ENCODE peak calls at places on chromosomes 3 and 15, in six cellular contexts. F is HCT116, C is A673, T is dorsolateral prefrontal cortex, M is Peyer's patch, D is esophagus squamous epithelium. G is an unnamed sample.
A peak's percentile ranks its signal among the peaks of the same experiment; 100 is the strongest.

GRCh38 chr3:36906504-36907149 is 38.2 kb downstream of the TRANK1 start:
- DNase-seq in F (no peak), C (peak; percentile 53), T (no peak), M (no peak), D (no peak), G (no peak)

GRCh38 chr3:177679568-177680441 is 482.5 kb upstream of the TBL1XR1 start:
- DNase-seq in F (no peak), C (no peak), T (no peak), M (no peak), D (no peak), G (peak; percentile 16)

GRCh38 chr3:10248984-10249748 is 907 bp downstream of the TATDN2 start:
- DNase-seq in F (no peak), C (peak; percentile 51), T (no peak), M (peak; percentile 58), D (no peak), G (peak; percentile 16)

GRCh38 chr3:149419816-149420215 is 42.4 kb upstream of the TM4SF1 start:
- DNase-seq in F (no peak), C (no peak), T (no peak), M (no peak), D (no peak), G (no peak)

GRCh38 chr3:167882057-167882667 is 146.6 kb downstream of the SERPINI1 start:
- DNase-seq in F (peak; percentile 39), C (peak; percentile 54), T (no peak), M (no peak), D (no peak), G (no peak)

GRCh38 chr15:99409097-99409473 is 156.7 kb upstream of the MEF2A start:
- DNase-seq in F (peak; percentile 38), C (peak; percentile 33), T (peak; percentile 62), M (no peak), D (no peak), G (peak; percentile 82)

GRCh38 chr15:78767331-78767951 is 43.8 kb downstream of the ADAMTS7 start:
- DNase-seq in F (no peak), C (no peak), T (no peak), M (no peak), D (no peak), G (no peak)

GRCh38 chr3:77256584-77257488 is 216.9 kb downstream of the ROBO2 start:
- DNase-seq in F (no peak), C (no peak), T (no peak), M (no peak), D (no peak), G (no peak)

GRCh38 chr15:66847565-66847991 is 145.5 kb downstream of the SMAD6 start:
- DNase-seq in F (no peak), C (no peak), T (peak; percentile 16), M (no peak), D (no peak), G (peak; percentile 10)

GRCh38 chr15:58346361-58346760 is 85.4 kb upstream of the LIPC start:
- DNase-seq in F (no peak), C (peak; percentile 37), T (no peak), M (no peak), D (no peak), G (no peak)

GRCh38 chr3:123042413-123042812 is 14.8 kb upstream of the SEMA5B start:
- DNase-seq in F (no peak), C (no peak), T (no peak), M (no peak), D (no peak), G (no peak)

GRCh38 chr3:1007890-1008289 is 84.9 kb upstream of the CNTN6 start:
- DNase-seq in F (no peak), C (peak; percentile 51), T (no peak), M (no peak), D (no peak), G (no peak)

GRCh38 chr3:134074001-134074789 is 44.5 kb upstream of the SLCO2A1 start:
- DNase-seq in F (no peak), C (no peak), T (peak; percentile 6), M (no peak), D (no peak), G (no peak)

GRCh38 chr3:139758654-139759291 is 81.0 kb upstream of the NMNAT3 start:
- DNase-seq in F (no peak), C (no peak), T (no peak), M (no peak), D (no peak), G (no peak)

GRCh38 chr3:78809941-78810340 is 957.9 kb downstream of the ROBO1 start:
- DNase-seq in F (no peak), C (peak; percentile 21), T (no peak), M (no peak), D (no peak), G (no peak)

GRCh38 chr3:27681249-27681748 is 40.8 kb downstream of the EOMES start:
- DNase-seq in F (peak; percentile 78), C (peak; percentile 79), T (no peak), M (no peak), D (no peak), G (peak; percentile 24)

GRCh38 chr15:40829155-40829554 is 647 bp upstream of the PPP1R14D start:
- DNase-seq in F (no peak), C (no peak), T (no peak), M (no peak), D (no peak), G (no peak)

GRCh38 chr3:10766049-10766705 is 49.9 kb upstream of the SLC6A11 start:
- DNase-seq in F (no peak), C (no peak), T (no peak), M (no peak), D (no peak), G (no peak)

GRCh38 chr15:60972301-60972700 is 256.8 kb downstream of the RORA start:
- DNase-seq in F (no peak), C (no peak), T (no peak), M (no peak), D (no peak), G (no peak)

GRCh38 chr3:57856675-57857074 is 100.6 kb downstream of the SLMAP start:
- DNase-seq in F (no peak), C (peak; percentile 2), T (no peak), M (no peak), D (no peak), G (no peak)

GRCh38 chr15:60213377-60214010 is 184.3 kb downstream of the ANXA2 start:
- DNase-seq in F (no peak), C (no peak), T (no peak), M (no peak), D (no peak), G (no peak)

GRCh38 chr15:99485153-99485947 is 80.4 kb upstream of the MEF2A start:
- DNase-seq in F (no peak), C (no peak), T (no peak), M (no peak), D (no peak), G (no peak)

GRCh38 chr3:120567370-120568197 is 28.6 kb upstream of the NDUFB4 start:
- DNase-seq in F (no peak), C (peak; percentile 51), T (no peak), M (no peak), D (no peak), G (peak; percentile 76)

GRCh38 chr15:44443515-44443914 is 16.1 kb downstream of the CTDSPL2 start:
- DNase-seq in F (no peak), C (no peak), T (no peak), M (no peak), D (no peak), G (no peak)

GRCh38 chr3:189304465-189305341 is 132.9 kb downstream of the TPRG1 start:
- DNase-seq in F (no peak), C (peak; percentile 63), T (no peak), M (no peak), D (no peak), G (no peak)

DNA sequence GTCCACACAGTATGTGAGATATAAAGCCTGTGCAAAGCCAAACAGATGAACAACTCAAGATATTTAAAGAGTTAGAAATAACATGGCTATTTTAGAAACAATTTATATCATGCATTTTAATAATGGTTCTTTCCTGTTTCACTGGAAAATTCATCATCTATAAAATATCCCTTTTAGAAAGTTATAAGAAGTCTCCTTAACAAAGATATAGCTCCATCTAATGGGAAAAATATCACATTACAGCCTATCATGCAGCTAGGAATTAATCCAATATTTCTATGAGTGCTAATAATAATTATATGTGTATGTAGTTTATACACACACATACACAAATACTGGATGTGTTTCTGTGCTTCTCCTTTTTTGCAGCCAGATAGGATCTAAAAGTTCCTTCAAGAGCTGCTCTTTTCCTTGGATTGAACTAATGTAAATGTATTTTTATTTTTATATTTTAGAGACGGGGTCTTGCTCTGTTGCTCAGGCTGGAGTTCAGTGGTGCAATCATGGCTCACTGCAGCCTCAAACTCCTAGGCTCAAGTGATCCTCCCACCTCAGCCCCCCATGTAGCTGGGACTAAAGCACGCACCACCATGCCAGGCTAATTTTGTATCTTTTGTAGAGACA is 21.6 kb downstream of the RPL22L1 start:
- DNase-seq in F (no peak), C (peak; percentile 26), T (no peak), M (no peak), D (no peak), G (no peak)
- TF ChIP-seq CTCF in F (peak; percentile 46), C (peak; percentile 59), T (peak; percentile 26), M (no peak), D (no peak), G (peak; percentile 47)

DNA sequence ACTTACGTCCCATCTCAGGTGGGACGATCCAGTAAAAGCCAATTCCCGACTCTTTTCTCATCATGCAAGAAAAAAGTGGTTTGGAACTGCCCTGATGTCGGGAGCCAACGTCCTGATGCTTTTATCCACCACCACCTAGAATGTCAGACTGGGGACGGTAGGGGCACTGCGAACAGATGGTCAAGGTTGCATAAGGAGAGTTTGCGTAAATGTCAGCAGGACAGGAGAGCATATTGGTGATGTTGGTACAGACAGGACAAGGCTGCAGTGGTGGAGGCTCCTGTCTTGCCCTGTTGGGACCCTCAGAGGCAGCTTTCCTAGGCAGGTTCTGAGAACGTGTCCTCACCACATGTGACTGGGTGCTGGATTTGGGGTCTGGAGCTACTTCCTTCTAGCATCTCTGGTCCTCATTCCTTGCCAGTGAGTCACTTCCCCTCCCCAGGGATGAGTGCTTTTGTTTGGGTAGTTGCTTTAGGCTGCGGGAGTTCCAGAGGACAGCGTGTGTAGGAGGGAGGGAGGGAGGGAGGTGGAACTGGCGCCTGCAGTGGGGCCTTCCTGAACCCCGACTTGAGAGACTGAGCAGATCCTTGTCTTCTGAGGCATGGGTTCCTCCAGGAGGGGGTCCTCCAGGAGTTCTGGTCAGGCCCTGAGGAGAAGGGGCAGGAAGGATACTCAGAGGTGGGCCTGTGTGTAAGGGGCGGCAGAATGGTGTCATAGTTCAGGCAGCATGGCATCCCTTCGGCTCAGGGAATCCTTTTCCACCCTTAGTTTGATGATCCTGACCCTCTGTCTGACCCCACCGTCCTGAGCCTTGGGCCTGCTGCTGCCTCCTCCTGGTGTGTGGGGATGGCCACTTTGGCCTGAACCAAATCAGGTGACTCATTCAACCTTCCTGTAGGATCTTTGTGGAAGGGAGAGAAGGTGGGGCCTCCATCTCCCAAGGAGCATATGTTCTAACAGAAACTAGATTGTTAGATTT is 21.2 kb downstream of the THSD4 start:
- DNase-seq in F (no peak), C (peak; percentile 97), T (no peak), M (no peak), D (no peak), G (peak; percentile 28)
- TF ChIP-seq CTCF in F (no peak), C (no peak), T (no peak), M (no peak), D (no peak), G (no peak)

DNA sequence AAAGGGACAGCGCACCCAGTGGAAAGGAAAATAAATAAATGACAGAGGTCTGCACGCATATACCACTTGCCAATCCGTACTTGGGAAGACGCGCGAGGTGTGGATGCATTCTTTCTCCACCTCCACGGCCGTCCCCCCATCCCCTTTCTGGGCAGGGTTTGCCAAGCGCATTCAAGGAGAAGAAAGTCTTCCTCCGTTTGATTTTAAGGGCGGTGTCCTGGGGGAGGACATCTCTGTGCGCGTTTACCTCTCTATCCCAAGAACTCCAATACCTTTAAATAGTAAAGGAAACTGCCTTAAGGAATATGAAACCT is 576 bp upstream of the MB21D2 start:
- DNase-seq in F (no peak), C (no peak), T (no peak), M (no peak), D (no peak), G (no peak)
- TF ChIP-seq CTCF in F (no peak), C (no peak), T (no peak), M (no peak), D (peak; percentile 5), G (peak; percentile 11)

GRCh38 chr3:111012388-111013248 is 59.0 kb upstream of the NECTIN3 start:
- DNase-seq in F (peak; percentile 39), C (peak; percentile 6), T (no peak), M (no peak), D (no peak), G (no peak)
- TF ChIP-seq CTCF in F (peak; percentile 39), C (peak; percentile 20), T (no peak), M (no peak), D (no peak), G (peak; percentile 29)

G was measured in adrenal gland.